ENCODE peak calls at places on chromosomes 12 and 14, in seven cellular contexts. One of them, this sample, is unnamed.

GRCh38 chr12:101566318-101566717 is 28.5 kb upstream of the MYBPC1 start:
- DNase-seq in left ventricle myocardium inferior: no peak
- DNase-seq in neural progenitor cell: peak; percentile 6
- DNase-seq in tibial artery: no peak
- DNase-seq in CD4-positive, alpha-beta T cell: no peak
- DNase-seq in GM23248: no peak
- DNase-seq in CD4-positive, CD25-positive, alpha-beta regulatory T cell: no peak
- DNase-seq in this sample: no peak

GRCh38 chr14:64604854-64605253 is 55.1 kb downstream of the PPP1R36 start:
- DNase-seq in neural progenitor cell: no peak
- DNase-seq in GM23248: no peak
- DNase-seq in tibial artery: no peak
- DNase-seq in CD4-positive, CD25-positive, alpha-beta regulatory T cell: no peak
- DNase-seq in left ventricle myocardium inferior: no peak
- DNase-seq in CD4-positive, alpha-beta T cell: no peak
- DNase-seq in this sample: peak; percentile 79

GRCh38 chr14:104224516-104225281 is 86.3 kb downstream of the KIF26A start:
- DNase-seq in GM23248: no peak
- DNase-seq in CD4-positive, CD25-positive, alpha-beta regulatory T cell: peak; percentile 15
- DNase-seq in neural progenitor cell: peak; percentile 73
- DNase-seq in tibial artery: no peak
- DNase-seq in left ventricle myocardium inferior: no peak
- DNase-seq in CD4-positive, alpha-beta T cell: no peak
- DNase-seq in this sample: no peak

GRCh38 chr12:93593833-93594232 is 21.4 kb downstream of the SOCS2 start:
- DNase-seq in CD4-positive, CD25-positive, alpha-beta regulatory T cell: no peak
- DNase-seq in left ventricle myocardium inferior: no peak
- DNase-seq in CD4-positive, alpha-beta T cell: no peak
- DNase-seq in tibial artery: no peak
- DNase-seq in neural progenitor cell: no peak
- DNase-seq in GM23248: no peak
- DNase-seq in this sample: no peak

GRCh38 chr12:114476159-114476558 is 70.2 kb upstream of the TBX5 start:
- DNase-seq in left ventricle myocardium inferior: no peak
- DNase-seq in neural progenitor cell: peak; percentile 37
- DNase-seq in GM23248: peak; percentile 81
- DNase-seq in CD4-positive, alpha-beta T cell: no peak
- DNase-seq in tibial artery: no peak
- DNase-seq in CD4-positive, CD25-positive, alpha-beta regulatory T cell: no peak
- DNase-seq in this sample: no peak

GRCh38 chr14:103427485-103428443 is 42.5 kb downstream of the MARK3 start:
- DNase-seq in tibial artery: no peak
- DNase-seq in CD4-positive, CD25-positive, alpha-beta regulatory T cell: peak; percentile 62
- DNase-seq in CD4-positive, alpha-beta T cell: no peak
- DNase-seq in neural progenitor cell: peak; percentile 8
- DNase-seq in GM23248: peak; percentile 64
- DNase-seq in left ventricle myocardium inferior: no peak
- DNase-seq in this sample: no peak

GRCh38 chr12:49784756-49785409 is 43.3 kb downstream of the NCKAP5L start:
- DNase-seq in CD4-positive, alpha-beta T cell: no peak
- DNase-seq in neural progenitor cell: no peak
- DNase-seq in GM23248: peak; percentile 70
- DNase-seq in tibial artery: no peak
- DNase-seq in left ventricle myocardium inferior: no peak
- DNase-seq in CD4-positive, CD25-positive, alpha-beta regulatory T cell: no peak
- DNase-seq in this sample: no peak

GRCh38 chr14:52031781-52032180 is 37.1 kb downstream of the NID2 start:
- DNase-seq in CD4-positive, alpha-beta T cell: no peak
- DNase-seq in GM23248: peak; percentile 98
- DNase-seq in CD4-positive, CD25-positive, alpha-beta regulatory T cell: no peak
- DNase-seq in tibial artery: peak; percentile 78
- DNase-seq in left ventricle myocardium inferior: peak; percentile 72
- DNase-seq in neural progenitor cell: no peak
- DNase-seq in this sample: no peak

GRCh38 chr14:61350871-61351270 is 29.5 kb downstream of the PRKCH start:
- DNase-seq in CD4-positive, CD25-positive, alpha-beta regulatory T cell: no peak
- DNase-seq in neural progenitor cell: no peak
- DNase-seq in GM23248: no peak
- DNase-seq in left ventricle myocardium inferior: no peak
- DNase-seq in CD4-positive, alpha-beta T cell: no peak
- DNase-seq in tibial artery: no peak
- DNase-seq in this sample: no peak

GRCh38 chr12:27822076-27822712 is 42.2 kb upstream of the MANSC4 start:
- DNase-seq in neural progenitor cell: no peak
- DNase-seq in CD4-positive, alpha-beta T cell: peak; percentile 33
- DNase-seq in tibial artery: no peak
- DNase-seq in left ventricle myocardium inferior: no peak
- DNase-seq in GM23248: peak; percentile 94
- DNase-seq in CD4-positive, CD25-positive, alpha-beta regulatory T cell: peak; percentile 85
- DNase-seq in this sample: peak; percentile 90

GRCh38 chr12:111024205-111024794 is 103.9 kb upstream of the MYL2 start:
- DNase-seq in CD4-positive, alpha-beta T cell: peak; percentile 36
- DNase-seq in CD4-positive, CD25-positive, alpha-beta regulatory T cell: peak; percentile 40
- DNase-seq in neural progenitor cell: peak; percentile 87
- DNase-seq in tibial artery: no peak
- DNase-seq in GM23248: peak; percentile 70
- DNase-seq in left ventricle myocardium inferior: peak; percentile 51
- DNase-seq in this sample: no peak

GRCh38 chr12:123387508-123388217 is 3.7 kb downstream of the KMT5A start:
- DNase-seq in left ventricle myocardium inferior: no peak
- DNase-seq in CD4-positive, alpha-beta T cell: no peak
- DNase-seq in CD4-positive, CD25-positive, alpha-beta regulatory T cell: peak; percentile 19
- DNase-seq in tibial artery: no peak
- DNase-seq in GM23248: peak; percentile 25
- DNase-seq in neural progenitor cell: no peak
- DNase-seq in this sample: no peak

GRCh38 chr12:102528111-102528510 is 47.7 kb upstream of the IGF1 start:
- DNase-seq in GM23248: peak; percentile 77
- DNase-seq in CD4-positive, alpha-beta T cell: no peak
- DNase-seq in CD4-positive, CD25-positive, alpha-beta regulatory T cell: no peak
- DNase-seq in neural progenitor cell: no peak
- DNase-seq in left ventricle myocardium inferior: no peak
- DNase-seq in tibial artery: no peak
- DNase-seq in this sample: no peak

GRCh38 chr14:102591372-102591943 is 991 bp upstream of the RCOR1 start:
- DNase-seq in left ventricle myocardium inferior: peak; percentile 53
- DNase-seq in CD4-positive, alpha-beta T cell: no peak
- DNase-seq in CD4-positive, CD25-positive, alpha-beta regulatory T cell: peak; percentile 38
- DNase-seq in neural progenitor cell: peak; percentile 70
- DNase-seq in GM23248: peak; percentile 54
- DNase-seq in tibial artery: peak; percentile 72
- DNase-seq in this sample: no peak

GRCh38 chr12:12229556-12230092 is 37.2 kb downstream of the LRP6 start:
- DNase-seq in tibial artery: no peak
- DNase-seq in CD4-positive, alpha-beta T cell: no peak
- DNase-seq in CD4-positive, CD25-positive, alpha-beta regulatory T cell: no peak
- DNase-seq in GM23248: no peak
- DNase-seq in neural progenitor cell: no peak
- DNase-seq in left ventricle myocardium inferior: no peak
- DNase-seq in this sample: no peak

GRCh38 chr12:93925585-93925984 is 222.8 kb upstream of the PLXNC1 start:
- DNase-seq in GM23248: no peak
- DNase-seq in CD4-positive, alpha-beta T cell: no peak
- DNase-seq in left ventricle myocardium inferior: no peak
- DNase-seq in tibial artery: no peak
- DNase-seq in neural progenitor cell: no peak
- DNase-seq in CD4-positive, CD25-positive, alpha-beta regulatory T cell: no peak
- DNase-seq in this sample: no peak

GRCh38 chr12:19018302-19018980 is 111.1 kb upstream of the PLEKHA5 start:
- DNase-seq in CD4-positive, alpha-beta T cell: no peak
- DNase-seq in CD4-positive, CD25-positive, alpha-beta regulatory T cell: no peak
- DNase-seq in tibial artery: no peak
- DNase-seq in neural progenitor cell: no peak
- DNase-seq in GM23248: peak; percentile 85
- DNase-seq in left ventricle myocardium inferior: no peak
- DNase-seq in this sample: no peak
- H3K27ac ChIP-seq in CD4-positive, alpha-beta T cell: no peak overlapping the region
- H3K27ac ChIP-seq in CD4-positive, CD25-positive, alpha-beta regulatory T cell: no peak overlapping the region
- H3K27ac ChIP-seq in tibial artery: no peak overlapping the region
- H3K27ac ChIP-seq in neural progenitor cell: no peak overlapping the region
- H3K27ac ChIP-seq in GM23248: peak overlapping the region; percentile 78
- H3K27ac ChIP-seq in left ventricle myocardium inferior: peak overlapping the region; percentile 26
- H3K27ac ChIP-seq in this sample: peak overlapping the region; percentile 36

GRCh38 chr14:91242635-91243034 is 1.9 kb downstream of the GPR68 start:
- DNase-seq in CD4-positive, CD25-positive, alpha-beta regulatory T cell: no peak
- DNase-seq in neural progenitor cell: no peak
- DNase-seq in CD4-positive, alpha-beta T cell: no peak
- DNase-seq in tibial artery: no peak
- DNase-seq in GM23248: no peak
- DNase-seq in left ventricle myocardium inferior: no peak
- DNase-seq in this sample: no peak
- H3K27ac ChIP-seq in CD4-positive, CD25-positive, alpha-beta regulatory T cell: peak overlapping the region; percentile 98
- H3K27ac ChIP-seq in neural progenitor cell: no peak overlapping the region
- H3K27ac ChIP-seq in CD4-positive, alpha-beta T cell: peak overlapping the region; percentile 97
- H3K27ac ChIP-seq in tibial artery: no peak overlapping the region
- H3K27ac ChIP-seq in GM23248: peak overlapping the region; percentile 98
- H3K27ac ChIP-seq in left ventricle myocardium inferior: no peak overlapping the region
- H3K27ac ChIP-seq in this sample: peak overlapping the region; percentile 74

DNA sequence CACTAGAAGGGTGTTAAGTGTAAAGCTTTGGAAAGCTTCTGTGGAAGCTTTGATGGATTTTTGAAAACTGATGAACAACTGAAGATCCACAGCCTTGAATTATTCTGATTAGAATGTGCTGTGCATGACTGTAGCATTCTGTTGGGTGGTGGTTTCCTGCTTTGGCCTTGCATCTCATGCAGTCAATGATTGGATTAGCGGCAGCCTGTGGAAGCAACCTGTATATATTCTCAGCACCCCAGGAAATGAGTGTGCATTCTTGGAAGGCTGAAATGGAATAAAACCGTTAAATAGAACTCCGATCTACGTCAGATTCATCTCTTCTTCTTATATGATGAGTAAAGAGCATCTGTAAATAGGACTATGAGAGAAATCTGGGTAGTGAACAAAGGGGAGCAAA is 120.2 kb downstream of the SLC16A7 start:
- DNase-seq in GM23248: no peak
- DNase-seq in CD4-positive, alpha-beta T cell: no peak
- DNase-seq in CD4-positive, CD25-positive, alpha-beta regulatory T cell: no peak
- DNase-seq in neural progenitor cell: no peak
- DNase-seq in left ventricle myocardium inferior: no peak
- DNase-seq in tibial artery: no peak
- DNase-seq in this sample: no peak
- H3K27ac ChIP-seq in GM23248: no peak overlapping the region
- H3K27ac ChIP-seq in CD4-positive, alpha-beta T cell: no peak overlapping the region
- H3K27ac ChIP-seq in CD4-positive, CD25-positive, alpha-beta regulatory T cell: no peak overlapping the region
- H3K27ac ChIP-seq in neural progenitor cell: no peak overlapping the region
- H3K27ac ChIP-seq in left ventricle myocardium inferior: no peak overlapping the region
- H3K27ac ChIP-seq in tibial artery: no peak overlapping the region
- H3K27ac ChIP-seq in this sample: no peak overlapping the region

DNA sequence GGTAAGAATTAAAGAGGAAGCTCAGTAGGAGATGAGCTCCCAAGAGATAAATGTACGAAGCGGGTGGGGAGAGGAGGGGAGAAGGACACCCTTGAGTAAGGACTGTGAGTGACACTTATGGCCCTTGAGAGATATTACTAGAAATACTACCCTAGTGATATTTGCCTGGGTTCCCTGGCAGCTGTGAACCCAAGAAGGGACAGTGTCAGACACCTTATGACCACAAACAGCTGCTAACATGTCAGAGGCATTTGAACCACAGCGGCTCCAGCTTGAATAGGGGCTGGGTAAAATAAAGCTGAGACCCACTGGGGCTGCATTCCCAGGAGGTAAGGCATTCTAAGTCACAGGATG is 19.6 kb upstream of the SLC6A12 start:
- DNase-seq in GM23248: no peak
- DNase-seq in CD4-positive, CD25-positive, alpha-beta regulatory T cell: no peak
- DNase-seq in CD4-positive, alpha-beta T cell: no peak
- DNase-seq in neural progenitor cell: no peak
- DNase-seq in left ventricle myocardium inferior: no peak
- DNase-seq in tibial artery: no peak
- DNase-seq in this sample: no peak
- H3K27ac ChIP-seq in GM23248: no peak overlapping the region
- H3K27ac ChIP-seq in CD4-positive, CD25-positive, alpha-beta regulatory T cell: no peak overlapping the region
- H3K27ac ChIP-seq in CD4-positive, alpha-beta T cell: no peak overlapping the region
- H3K27ac ChIP-seq in neural progenitor cell: no peak overlapping the region
- H3K27ac ChIP-seq in left ventricle myocardium inferior: no peak overlapping the region
- H3K27ac ChIP-seq in tibial artery: no peak overlapping the region
- H3K27ac ChIP-seq in this sample: no peak overlapping the region

GRCh38 chr14:91752956-91753355 is 21.1 kb upstream of the CATSPERB start:
- DNase-seq in GM23248: no peak
- DNase-seq in CD4-positive, CD25-positive, alpha-beta regulatory T cell: no peak
- DNase-seq in tibial artery: no peak
- DNase-seq in left ventricle myocardium inferior: no peak
- DNase-seq in neural progenitor cell: no peak
- DNase-seq in CD4-positive, alpha-beta T cell: no peak
- DNase-seq in this sample: no peak

GRCh38 chr14:91754185-91754584 is 22.3 kb upstream of the CATSPERB start:
- DNase-seq in GM23248: no peak
- DNase-seq in CD4-positive, alpha-beta T cell: no peak
- DNase-seq in left ventricle myocardium inferior: no peak
- DNase-seq in neural progenitor cell: no peak
- DNase-seq in CD4-positive, CD25-positive, alpha-beta regulatory T cell: no peak
- DNase-seq in tibial artery: no peak
- DNase-seq in this sample: no peak

GRCh38 chr14:91755560-91755959 is 23.7 kb upstream of the CATSPERB start:
- DNase-seq in left ventricle myocardium inferior: no peak
- DNase-seq in CD4-positive, alpha-beta T cell: no peak
- DNase-seq in GM23248: peak; percentile 51
- DNase-seq in neural progenitor cell: no peak
- DNase-seq in CD4-positive, CD25-positive, alpha-beta regulatory T cell: no peak
- DNase-seq in tibial artery: no peak
- DNase-seq in this sample: peak; percentile 39

GRCh38 chr14:91753501-91754128 is 21.7 kb upstream of the CATSPERB start:
- DNase-seq in CD4-positive, CD25-positive, alpha-beta regulatory T cell: no peak
- DNase-seq in CD4-positive, alpha-beta T cell: no peak
- DNase-seq in GM23248: peak; percentile 69
- DNase-seq in left ventricle myocardium inferior: no peak
- DNase-seq in tibial artery: no peak
- DNase-seq in neural progenitor cell: no peak
- DNase-seq in this sample: no peak

DNA sequence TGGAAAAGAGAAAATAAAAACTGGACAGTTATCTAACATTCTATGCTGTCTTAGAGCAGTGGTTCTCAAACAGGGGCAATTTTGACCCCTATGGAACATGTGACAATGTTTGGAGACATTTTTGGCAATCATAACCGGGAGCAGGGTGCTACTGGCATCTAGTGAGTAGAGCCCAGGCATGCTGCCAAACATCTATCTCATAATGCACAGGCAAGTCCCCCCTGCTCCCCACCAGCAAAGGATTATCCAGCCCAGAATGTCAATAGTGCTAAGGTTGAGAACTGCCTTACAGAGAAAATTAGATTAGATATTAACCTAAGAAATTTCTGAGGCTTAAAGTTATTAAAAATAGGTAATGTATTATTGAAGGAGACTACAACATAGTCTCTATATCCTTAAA is 22.9 kb upstream of the CATSPERB start:
- DNase-seq in left ventricle myocardium inferior: no peak
- DNase-seq in CD4-positive, alpha-beta T cell: no peak
- DNase-seq in tibial artery: no peak
- DNase-seq in CD4-positive, CD25-positive, alpha-beta regulatory T cell: no peak
- DNase-seq in neural progenitor cell: no peak
- DNase-seq in GM23248: no peak
- DNase-seq in this sample: no peak
- H3K27ac ChIP-seq in left ventricle myocardium inferior: peak overlapping the region; percentile 64
- H3K27ac ChIP-seq in CD4-positive, alpha-beta T cell: no peak overlapping the region
- H3K27ac ChIP-seq in tibial artery: no peak overlapping the region
- H3K27ac ChIP-seq in CD4-positive, CD25-positive, alpha-beta regulatory T cell: no peak overlapping the region
- H3K27ac ChIP-seq in neural progenitor cell: no peak overlapping the region
- H3K27ac ChIP-seq in GM23248: no peak overlapping the region
- H3K27ac ChIP-seq in this sample: peak overlapping the region; percentile 86

GRCh38 chr14:31583043-31583442 is 21.8 kb downstream of the NUBPL start:
- DNase-seq in left ventricle myocardium inferior: no peak
- DNase-seq in CD4-positive, alpha-beta T cell: no peak
- DNase-seq in neural progenitor cell: no peak
- DNase-seq in CD4-positive, CD25-positive, alpha-beta regulatory T cell: no peak
- DNase-seq in GM23248: no peak
- DNase-seq in tibial artery: no peak
- DNase-seq in this sample: no peak
- H3K27ac ChIP-seq in left ventricle myocardium inferior: peak overlapping the region; percentile 53
- H3K27ac ChIP-seq in CD4-positive, alpha-beta T cell: no peak overlapping the region
- H3K27ac ChIP-seq in neural progenitor cell: peak overlapping the region; percentile 53
- H3K27ac ChIP-seq in CD4-positive, CD25-positive, alpha-beta regulatory T cell: no peak overlapping the region
- H3K27ac ChIP-seq in GM23248: no peak overlapping the region
- H3K27ac ChIP-seq in tibial artery: peak overlapping the region; percentile 50
- H3K27ac ChIP-seq in this sample: no peak overlapping the region

GRCh38 chr12:14471497-14471896 is 96.2 kb downstream of the PLBD1 start:
- DNase-seq in CD4-positive, alpha-beta T cell: no peak
- DNase-seq in left ventricle myocardium inferior: no peak
- DNase-seq in neural progenitor cell: no peak
- DNase-seq in GM23248: no peak
- DNase-seq in tibial artery: no peak
- DNase-seq in CD4-positive, CD25-positive, alpha-beta regulatory T cell: no peak
- DNase-seq in this sample: no peak
- H3K27ac ChIP-seq in CD4-positive, alpha-beta T cell: no peak overlapping the region
- H3K27ac ChIP-seq in left ventricle myocardium inferior: no peak overlapping the region
- H3K27ac ChIP-seq in neural progenitor cell: no peak overlapping the region
- H3K27ac ChIP-seq in GM23248: no peak overlapping the region
- H3K27ac ChIP-seq in tibial artery: no peak overlapping the region
- H3K27ac ChIP-seq in CD4-positive, CD25-positive, alpha-beta regulatory T cell: no peak overlapping the region
- H3K27ac ChIP-seq in this sample: no peak overlapping the region